ENCODE peak calls at places on chromosomes 13 and 19, in six cellular contexts. Y is CD8-positive, alpha-beta memory T cell; M is IMR-90; X is neural progenitor cell; T is PC-3; P is neuronal stem cell. Q is an unnamed sample.

GRCh38 chr13:34425307-34425949 is 516.6 kb upstream of the NBEA start:
- DNase-seq in Y (no peak), M (no peak), X (no peak), T (no peak), P (no peak), Q (no peak)

GRCh38 chr13:76885203-76886004 is 801 bp downstream of the KCTD12 start:
- DNase-seq in Y (peak; percentile 29), M (peak; percentile 61), X (peak; percentile 79), T (peak; percentile 51), P (peak; percentile 48), Q (peak; percentile 90)

GRCh38 chr19:42270346-42271044 is 1.4 kb downstream of the CIC start:
- DNase-seq in Y (peak; percentile 76), M (no peak), X (no peak), T (peak; percentile 57), P (no peak), Q (peak; percentile 94)

GRCh38 chr13:42066542-42066941 is 18.1 kb downstream of the DGKH start:
- DNase-seq in Y (no peak), M (peak; percentile 97), X (no peak), T (no peak), P (no peak), Q (peak; percentile 90)

GRCh38 chr13:112733661-112734379 is 44.0 kb downstream of the ATP11A start:
- DNase-seq in Y (no peak), M (no peak), X (peak; percentile 89), T (no peak), P (peak; percentile 74), Q (no peak)

GRCh38 chr13:25489238-25489637 is 117.5 kb downstream of the ATP8A2 start:
- DNase-seq in Y (no peak), M (no peak), X (peak; percentile 14), T (no peak), P (no peak), Q (peak; percentile 4)

GRCh38 chr13:99258210-99258860 is at the start of gene GPR18:
- DNase-seq in Y (peak; percentile 60), M (peak; percentile 24), X (no peak), T (no peak), P (no peak), Q (no peak)

GRCh38 chr19:15318241-15318691 is 14.1 kb downstream of the BRD4 start:
- DNase-seq in Y (no peak), M (peak; percentile 42), X (no peak), T (no peak), P (no peak), Q (peak; percentile 53)

GRCh38 chr19:53195265-53195879 is 2.2 kb upstream of the ZNF665 start:
- DNase-seq in Y (peak; percentile 75), M (peak; percentile 81), X (peak; percentile 88), T (peak; percentile 88), P (peak; percentile 72), Q (peak; percentile 83)

GRCh38 chr19:54325194-54325621 is 12.2 kb upstream of the LILRA5 start:
- DNase-seq in Y (peak; percentile 49), M (peak; percentile 8), X (peak; percentile 42), T (peak; percentile 71), P (peak; percentile 40), Q (peak; percentile 40)

GRCh38 chr13:109665211-109665610 is 121.2 kb downstream of the IRS2 start:
- DNase-seq in Y (no peak), M (no peak), X (no peak), T (no peak), P (no peak), Q (no peak)

GRCh38 chr13:112839347-112840105 is 129.5 kb upstream of the MCF2L start:
- DNase-seq in Y (no peak), M (peak; percentile 61), X (no peak), T (no peak), P (no peak), Q (peak; percentile 87)

GRCh38 chr19:35357867-35358573 is at the start of gene FFAR3:
- DNase-seq in Y (no peak), M (peak; percentile 11), X (no peak), T (no peak), P (no peak), Q (peak; percentile 68)

GRCh38 chr13:31263346-31263745 is 63.6 kb downstream of the B3GLCT start:
- DNase-seq in Y (no peak), M (no peak), X (no peak), T (no peak), P (no peak), Q (no peak)

GRCh38 chr13:27991881-27992280 is 3.4 kb upstream of the URAD start:
- DNase-seq in Y (no peak), M (no peak), X (no peak), T (no peak), P (no peak), Q (no peak)

GRCh38 chr19:8831373-8831772 is 731 bp downstream of the ZNF558 start:
- DNase-seq in Y (no peak), M (no peak), X (peak; percentile 3), T (no peak), P (no peak), Q (peak; percentile 45)

GRCh38 chr13:33639158-33639557 is 178.8 kb upstream of the RFC3 start:
- DNase-seq in Y (no peak), M (peak; percentile 44), X (no peak), T (no peak), P (no peak), Q (peak; percentile 94)

GRCh38 chr19:54608792-54609191 is 15.4 kb downstream of the LILRA1 start:
- DNase-seq in Y (no peak), M (no peak), X (no peak), T (no peak), P (no peak), Q (no peak)

GRCh38 chr19:47813304-47813994 is 8.3 kb upstream of the CRX start:
- DNase-seq in Y (peak; percentile 25), M (peak; percentile 18), X (peak; percentile 95), T (peak; percentile 69), P (peak; percentile 77), Q (peak; percentile 56)

GRCh38 chr19:6911523-6911922 is 24.1 kb downstream of the ADGRE1 start:
- DNase-seq in Y (no peak), M (no peak), X (no peak), T (no peak), P (no peak), Q (no peak)

GRCh38 chr19:46466536-46467199 is 4.7 kb downstream of the PNMA8A start:
- DNase-seq in Y (no peak), M (peak; percentile 92), X (no peak), T (peak; percentile 73), P (no peak), Q (peak; percentile 88)

GRCh38 chr19:50203281-50204080 is at the start of gene MYH14:
- DNase-seq in Y (no peak), M (no peak), X (peak; percentile 97), T (peak; percentile 99), P (peak; percentile 93), Q (peak; percentile 63)

GRCh38 chr19:50202962-50203280 is 501 bp upstream of the MYH14 start:
- DNase-seq in Y (no peak), M (no peak), X (no peak), T (no peak), P (no peak), Q (no peak)

GRCh38 chr19:50205681-50206138 is 2.3 kb downstream of the MYH14 start:
- DNase-seq in Y (no peak), M (no peak), X (peak; percentile 9), T (no peak), P (no peak), Q (no peak)

GRCh38 chr19:50204811-50205675 is 1.6 kb downstream of the MYH14 start:
- DNase-seq in Y (no peak), M (no peak), X (peak; percentile 93), T (peak; percentile 85), P (peak; percentile 72), Q (no peak)

DNA sequence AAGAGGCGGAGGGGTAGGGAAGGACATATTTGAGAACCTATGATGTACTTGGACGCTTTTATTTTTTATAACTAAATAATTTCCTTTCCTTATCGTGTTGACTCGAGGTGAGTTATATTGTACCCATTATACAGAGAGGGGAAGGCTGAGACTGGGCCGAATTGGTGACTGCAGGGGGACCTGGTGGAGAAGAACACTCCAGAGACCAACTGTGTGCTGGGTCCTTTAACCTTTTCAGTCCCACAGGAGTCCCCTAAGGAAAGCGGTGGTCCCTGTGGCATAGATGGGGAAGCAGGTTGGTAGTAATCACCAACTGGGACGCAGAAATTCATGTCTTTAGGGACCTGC is 633 bp downstream of the MYH14 start:
- DNase-seq in Y (no peak), M (no peak), X (no peak), T (no peak), P (no peak), Q (no peak)
- H3K27ac ChIP-seq in Y (no peak overlapping the region), M (no peak overlapping the region), X (no peak overlapping the region), T (no peak overlapping the region), P (no peak overlapping the region), Q (no peak overlapping the region)

GRCh38 chr13:50511877-50512332 is 331.6 kb downstream of the DLEU7 start:
- DNase-seq in Y (peak; percentile 23), M (no peak), X (no peak), T (no peak), P (no peak), Q (no peak)
- H3K27ac ChIP-seq in Y (peak overlapping the region; percentile 40), M (no peak overlapping the region), X (no peak overlapping the region), T (no peak overlapping the region), P (no peak overlapping the region), Q (no peak overlapping the region)

GRCh38 chr13:23679214-23679613 is 109.0 kb downstream of the TNFRSF19 start:
- DNase-seq in Y (no peak), M (peak; percentile 90), X (no peak), T (peak; percentile 87), P (no peak), Q (peak; percentile 49)

GRCh38 chr13:23674795-23675640 is 104.8 kb downstream of the TNFRSF19 start:
- DNase-seq in Y (no peak), M (peak; percentile 99), X (no peak), T (peak; percentile 95), P (no peak), Q (peak; percentile 86)

GRCh38 chr13:23681253-23681652 is 111.0 kb downstream of the TNFRSF19 start:
- DNase-seq in Y (no peak), M (peak; percentile 91), X (no peak), T (no peak), P (no peak), Q (peak; percentile 56)

GRCh38 chr13:23680836-23681235 is 110.6 kb downstream of the TNFRSF19 start:
- DNase-seq in Y (no peak), M (no peak), X (no peak), T (no peak), P (no peak), Q (no peak)

DNA sequence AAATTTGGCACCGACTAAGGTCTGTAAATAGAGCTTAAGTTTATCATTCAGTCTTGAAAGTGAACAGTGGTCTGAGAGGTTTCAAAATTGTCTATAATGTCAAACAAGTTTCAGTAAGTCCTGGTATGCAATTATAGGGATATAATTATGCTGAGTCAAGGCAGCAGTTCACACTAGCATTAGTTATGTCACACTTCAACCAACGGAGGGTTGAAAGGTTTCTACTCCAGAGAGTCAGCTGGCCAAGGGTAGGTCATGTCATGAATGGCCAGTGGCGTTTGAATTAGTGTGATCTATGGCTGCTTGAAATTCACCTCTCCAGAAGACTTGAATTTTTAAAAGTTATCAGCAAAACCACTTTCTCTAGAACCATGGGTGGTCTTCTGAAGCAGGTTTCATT is 108.6 kb downstream of the TNFRSF19 start:
- DNase-seq in Y (no peak), M (no peak), X (no peak), T (no peak), P (no peak), Q (no peak)
- H3K27ac ChIP-seq in Y (no peak overlapping the region), M (peak overlapping the region; percentile 85), X (no peak overlapping the region), T (peak overlapping the region; percentile 73), P (no peak overlapping the region), Q (no peak overlapping the region)

DNA sequence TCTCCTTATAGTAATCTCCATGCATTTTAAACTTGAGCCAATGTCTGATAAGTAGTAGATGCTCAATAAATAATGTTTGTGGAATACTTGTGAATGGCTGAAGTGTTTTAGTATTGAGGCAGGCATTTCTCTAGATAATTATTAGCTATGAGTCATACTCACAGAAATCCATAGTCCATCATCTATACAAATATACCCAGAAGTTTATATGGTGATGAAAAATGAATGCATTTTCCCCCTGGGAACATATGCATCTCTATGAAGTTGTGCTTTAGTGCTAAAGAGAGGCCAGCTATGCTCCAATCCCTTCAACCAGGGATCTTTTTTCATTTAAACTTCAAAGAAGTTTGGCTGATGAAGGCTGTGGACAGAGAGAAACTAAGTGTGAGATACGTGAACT is 17.2 kb downstream of the MBNL2 start:
- DNase-seq in Y (no peak), M (no peak), X (no peak), T (no peak), P (no peak), Q (no peak)
- H3K27ac ChIP-seq in Y (no peak overlapping the region), M (no peak overlapping the region), X (no peak overlapping the region), T (no peak overlapping the region), P (no peak overlapping the region), Q (no peak overlapping the region)